ENCODE peak calls at places on chromosomes 16 and 17, in six cellular contexts. M is fibroblast of pulmonary artery, R is fibroblast of villous mesenchyme, K is lower leg skin, C is RWPE1, F is A549. Z is an unnamed sample.

GRCh38 chr17:60135951-60136666 is 13.7 kb upstream of the CA4 start:
- DNase-seq in R (no peak), F (no peak), C (no peak), K (peak), M (no peak), Z (no peak)

GRCh38 chr17:29559640-29560039 is 7.2 kb downstream of the ABHD15 start:
- DNase-seq in F (no peak), R (no peak), C (no peak), K (no peak), M (no peak), Z (no peak)

GRCh38 chr17:81741594-81742452 is 29.7 kb downstream of the SLC25A10 start:
- DNase-seq in F (no peak), M (peak), K (no peak), C (no peak), R (no peak), Z (no peak)

GRCh38 chr16:66382966-66383299 is 16.4 kb downstream of the CDH5 start:
- DNase-seq in R (peak), M (peak), K (no peak), F (peak), C (peak), Z (no peak)

GRCh38 chr16:23064642-23065041 is 84.6 kb downstream of the USP31 start:
- DNase-seq in C (no peak), M (peak), R (peak), K (no peak), F (no peak), Z (no peak)

GRCh38 chr16:73878616-73879015 is 418.0 kb upstream of the PSMD7 start:
- DNase-seq in M (peak), K (no peak), F (peak), C (peak), R (peak), Z (no peak)

GRCh38 chr16:20899503-20900298 is 457 bp downstream of the DCUN1D3 start:
- DNase-seq in K (peak), C (no peak), F (peak), R (no peak), M (no peak), Z (no peak)

GRCh38 chr16:68972720-68973119 is 129.4 kb downstream of the TANGO6 start:
- DNase-seq in C (no peak), K (no peak), M (peak), R (peak), F (peak), Z (no peak)

GRCh38 chr17:39143552-39144093 is 7.8 kb downstream of the PLXDC1 start:
- DNase-seq in M (no peak), C (no peak), K (peak), R (no peak), F (no peak), Z (no peak)

GRCh38 chr17:21359483-21359840 is 16.7 kb upstream of the KCNJ12 start:
- DNase-seq in R (no peak), K (no peak), C (no peak), M (no peak), F (no peak), Z (no peak)

GRCh38 chr16:84822990-84823389 is 3.2 kb downstream of the CRISPLD2 start:
- DNase-seq in F (no peak), K (no peak), M (no peak), R (peak), C (no peak), Z (no peak)

GRCh38 chr17:31391496-31391949 is at the start of gene RAB11FIP4:
- DNase-seq in R (peak), C (no peak), M (peak), K (peak), F (no peak), Z (no peak)

GRCh38 chr17:50255766-50256480 is 18.3 kb upstream of the TMEM92 start:
- DNase-seq in C (no peak), R (no peak), F (no peak), M (no peak), K (peak), Z (no peak)

GRCh38 chr17:79836952-79837887 is 2.0 kb downstream of the CBX4 start:
- DNase-seq in C (peak), R (peak), M (peak), K (peak), F (peak), Z (peak)

GRCh38 chr17:3475812-3476686 is at the start of gene ASPA:
- DNase-seq in F (no peak), M (peak), R (peak), K (no peak), C (no peak), Z (no peak)

GRCh38 chr16:88650749-88651275 is at the start of gene CYBA:
- DNase-seq in K (peak), F (peak), C (peak), R (peak), M (peak), Z (peak)

GRCh38 chr17:16938496-16939270 is 33.2 kb downstream of the TNFRSF13B start:
- DNase-seq in R (no peak), K (peak), M (no peak), C (no peak), F (no peak), Z (no peak)

GRCh38 chr17:78372811-78373210 is 5.6 kb upstream of the PGS1 start:
- DNase-seq in K (no peak), R (no peak), F (no peak), C (no peak), M (no peak), Z (no peak)

GRCh38 chr16:57882206-57882605 is 79.9 kb upstream of the KIFC3 start:
- DNase-seq in C (no peak), F (no peak), K (no peak), M (no peak), R (no peak), Z (no peak)

GRCh38 chr17:64781394-64781793 is 119.3 kb upstream of the SMURF2 start:
- DNase-seq in M (no peak), C (peak), K (peak), R (peak), F (no peak), Z (peak)

GRCh38 chr16:31508706-31509523 is 724 bp upstream of the RUSF1 start:
- DNase-seq in F (peak), K (no peak), C (no peak), M (peak), R (peak), Z (no peak)

GRCh38 chr17:65868881-65869280 is 307.4 kb upstream of the AXIN2 start:
- DNase-seq in C (no peak), R (no peak), M (no peak), K (no peak), F (no peak), Z (no peak)

GRCh38 chr17:70794757-70795156 is 625.4 kb downstream of the KCNJ2 start:
- DNase-seq in F (no peak), C (no peak), K (no peak), R (no peak), M (no peak), Z (no peak)

GRCh38 chr16:68291227-68291626 is 19.5 kb downstream of the SLC7A6OS start:
- DNase-seq in C (no peak), K (no peak), F (no peak), M (no peak), R (no peak), Z (peak)

GRCh38 chr17:337866-338265 is 14.7 kb downstream of the RPH3AL start:
- DNase-seq in M (no peak), R (no peak), F (no peak), K (peak), C (no peak), Z (no peak)

GRCh38 chr17:17112628-17113200 is 70.5 kb downstream of the MPRIP start:
- DNase-seq in F (no peak), R (no peak), C (no peak), K (no peak), M (no peak), Z (no peak)

GRCh38 chr16:77459534-77460412 is 24.9 kb upstream of the ADAMTS18 start:
- DNase-seq in C (no peak), R (no peak), K (no peak), F (no peak), M (no peak), Z (no peak)

GRCh38 chr17:41199421-41200098 is 9.9 kb downstream of the KRTAP9-1 start:
- DNase-seq in M (no peak), K (no peak), F (no peak), R (no peak), C (no peak), Z (no peak)

GRCh38 chr16:84029297-84030096 is 13.1 kb downstream of the SLC38A8 start:
- DNase-seq in R (no peak), F (no peak), K (no peak), M (no peak), C (no peak), Z (peak)

GRCh38 chr17:77690271-77691161 is 268.0 kb upstream of the TNRC6C start:
- DNase-seq in M (no peak), C (no peak), R (peak), K (peak), F (no peak), Z (peak)

GRCh38 chr16:1655909-1656807 is 21.9 kb upstream of the JPT2 start:
- DNase-seq in F (no peak), K (no peak), R (no peak), M (no peak), C (no peak), Z (no peak)

GRCh38 chr17:74234482-74234881 is 21.1 kb downstream of the TTYH2 start:
- DNase-seq in R (no peak), F (no peak), C (no peak), M (no peak), K (no peak), Z (no peak)

GRCh38 chr17:61394630-61395408 is 4.8 kb upstream of the TBX2 start:
- DNase-seq in K (no peak), C (no peak), F (no peak), R (no peak), M (no peak), Z (no peak)

GRCh38 chr16:52494621-52495020 is 52.3 kb downstream of the TOX3 start:
- DNase-seq in F (no peak), M (no peak), K (no peak), R (no peak), C (no peak), Z (no peak)

DNA sequence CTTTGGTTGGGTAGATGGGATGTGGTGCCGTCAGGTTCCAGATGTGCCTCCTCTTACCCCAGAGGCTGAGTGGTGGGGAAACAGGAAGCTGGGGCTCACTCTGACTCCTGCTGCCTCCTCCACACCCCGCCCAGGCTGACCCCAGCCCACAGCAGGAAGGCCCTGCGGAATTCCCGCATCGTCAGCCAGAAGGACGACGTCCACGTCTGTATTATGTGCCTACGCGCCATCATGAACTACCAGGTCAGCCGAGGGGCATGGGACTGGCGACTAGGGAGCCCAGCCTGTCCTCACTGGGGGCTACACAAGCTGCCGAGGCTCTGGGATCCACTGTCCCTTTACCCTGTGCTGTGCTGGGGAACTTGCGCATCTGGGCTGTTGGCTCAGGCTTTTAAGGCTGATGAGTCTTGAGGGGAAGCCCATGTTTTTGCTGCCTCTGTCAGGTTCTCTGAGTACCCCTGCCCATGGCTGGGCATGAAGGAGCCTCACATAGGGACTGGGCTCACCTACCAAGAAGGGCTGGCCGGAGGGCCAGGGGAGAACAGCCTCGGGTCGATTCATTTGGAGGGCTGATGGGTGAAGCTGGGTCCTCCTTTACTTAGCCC is 14.4 kb downstream of the FMNL1 start:
- DNase-seq in M (no peak), C (no peak), R (no peak), F (no peak), K (no peak), Z (no peak)
- TF ChIP-seq CTCF in M (no peak), C (peak), R (no peak), F (peak), K (no peak), Z (peak)

GRCh38 chr17:14553847-14554246 is 253.0 kb downstream of the HS3ST3B1 start:
- DNase-seq in F (peak), R (no peak), C (no peak), M (no peak), K (no peak), Z (no peak)
- TF ChIP-seq CTCF in F (no peak), R (no peak), C (no peak), M (no peak), K (no peak), Z (no peak)

DNA sequence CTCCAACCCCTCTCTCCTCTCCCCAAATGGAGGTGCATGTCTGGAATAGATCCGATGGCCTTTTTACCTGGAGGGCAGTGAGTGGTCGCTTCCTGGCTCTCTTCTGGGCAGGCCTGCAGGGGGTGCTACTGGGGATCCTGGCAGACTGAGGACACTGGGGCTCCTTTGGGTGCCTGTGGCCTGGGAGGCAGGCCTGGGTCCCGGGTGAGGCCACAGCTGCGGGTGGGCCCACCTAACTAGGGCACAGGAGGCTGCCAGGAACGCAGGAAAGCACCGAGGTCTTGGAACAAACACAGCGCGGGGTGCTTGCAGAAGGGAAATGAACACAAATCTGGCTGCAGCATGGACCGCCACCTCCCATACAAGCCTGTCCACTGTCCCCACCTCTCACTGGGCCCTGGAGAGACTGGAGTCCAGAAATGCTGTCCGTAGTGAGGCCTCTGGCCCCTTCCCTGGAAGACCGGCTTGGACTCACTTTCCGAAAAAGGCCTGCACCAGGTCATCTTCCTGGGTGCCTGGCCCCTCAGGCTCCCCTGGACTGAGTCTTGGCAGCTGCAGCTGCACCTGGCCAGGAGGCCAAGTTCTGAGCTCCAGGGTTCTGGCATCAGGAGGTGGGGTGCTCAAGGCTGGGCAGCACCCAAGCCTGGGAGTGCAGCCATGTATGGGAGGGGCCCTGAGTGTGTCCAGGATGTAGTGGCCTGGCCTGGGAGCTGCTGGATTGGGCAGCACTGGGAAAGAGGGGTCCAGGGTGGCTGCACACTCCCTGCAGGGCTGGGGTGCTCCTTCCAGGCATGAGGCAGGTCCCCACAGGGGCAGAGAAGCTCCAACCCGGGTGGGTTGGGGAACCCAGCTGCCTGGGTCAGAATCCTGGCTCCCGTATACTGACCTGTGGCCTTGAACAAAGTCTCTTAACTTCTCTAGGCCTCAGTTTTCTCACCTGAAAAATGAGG is 195.1 kb downstream of the IRF8 start:
- DNase-seq in C (no peak), K (peak), F (no peak), R (no peak), M (no peak), Z (no peak)
- TF ChIP-seq CTCF in C (no peak), K (no peak), F (no peak), R (peak), M (no peak), Z (no peak)

GRCh38 chr17:75271955-75272847 is 1.2 kb upstream of the MIF4GD start:
- DNase-seq in F (peak), R (no peak), C (no peak), M (peak), K (no peak), Z (peak)
- TF ChIP-seq CTCF in F (no peak), R (no peak), C (no peak), M (no peak), K (no peak), Z (no peak)

GRCh38 chr17:7445011-7445927 is at the start of gene CHRNB1:
- DNase-seq in F (peak), C (no peak), K (peak), M (no peak), R (peak), Z (peak)
- TF ChIP-seq CTCF in F (no peak), C (no peak), K (no peak), M (no peak), R (no peak), Z (no peak)

GRCh38 chr16:16096161-16096857 is 127.0 kb downstream of the ABCC6 start:
- DNase-seq in R (peak), F (no peak), M (peak), K (no peak), C (no peak), Z (no peak)
- TF ChIP-seq CTCF in R (peak), F (no peak), M (peak), K (no peak), C (no peak), Z (no peak)

GRCh38 chr16:70437017-70437581 is 1.8 kb downstream of the ST3GAL2 start:
- DNase-seq in R (peak), M (peak), C (no peak), K (no peak), F (no peak), Z (peak)

GRCh38 chr16:70441406-70441990 is 2.6 kb upstream of the ST3GAL2 start:
- DNase-seq in R (peak), F (no peak), M (no peak), C (no peak), K (no peak), Z (no peak)

GRCh38 chr16:70437582-70438324 is 1.1 kb downstream of the ST3GAL2 start:
- DNase-seq in F (no peak), M (peak), R (peak), C (no peak), K (no peak), Z (peak)

GRCh38 chr16:70438325-70438982 is 446 bp downstream of the ST3GAL2 start:
- DNase-seq in C (no peak), M (no peak), R (no peak), K (peak), F (no peak), Z (no peak)

GRCh38 chr16:70438983-70439862 is at the start of gene ST3GAL2:
- DNase-seq in C (peak), K (peak), R (peak), F (peak), M (peak), Z (peak)
- TF ChIP-seq CTCF in C (no peak), K (no peak), R (no peak), F (no peak), M (no peak), Z (no peak)

Z was measured in activated CD8-positive, alpha-beta T cell treated with anti-CD3 and anti-CD28 coated beads for 36 hours.